ENCODE peak calls at places on chromosomes 13 and 19, in ten cellular contexts. One of them, this sample, is unnamed.

GRCh38 chr13:110560606-110561334 is 752 bp downstream of the RAB20 start:
- DNase-seq in right atrium auricular region: no peak
- DNase-seq in mammary epithelial cell: peak; percentile 25
- DNase-seq in CD4-positive, CD25-positive, alpha-beta regulatory T cell: no peak
- DNase-seq in CD8-positive, alpha-beta T cell: no peak
- DNase-seq in tibial artery: peak; percentile 76
- DNase-seq in CD8-positive, alpha-beta memory T cell: peak; percentile 31
- DNase-seq in cardiac muscle cell: peak; percentile 36
- DNase-seq in lung: peak; percentile 47
- DNase-seq in H9: peak; percentile 57
- DNase-seq in this sample: no peak

GRCh38 chr13:50711449-50711848 is 132.0 kb downstream of the DLEU7 start:
- DNase-seq in right atrium auricular region: no peak
- DNase-seq in mammary epithelial cell: no peak
- DNase-seq in CD4-positive, CD25-positive, alpha-beta regulatory T cell: no peak
- DNase-seq in CD8-positive, alpha-beta T cell: no peak
- DNase-seq in tibial artery: no peak
- DNase-seq in CD8-positive, alpha-beta memory T cell: no peak
- DNase-seq in cardiac muscle cell: no peak
- DNase-seq in lung: no peak
- DNase-seq in H9: no peak
- DNase-seq in this sample: no peak

GRCh38 chr19:17079710-17080440 is 4.3 kb downstream of the MYO9B start:
- DNase-seq in right atrium auricular region: peak; percentile 94
- DNase-seq in mammary epithelial cell: peak; percentile 99
- DNase-seq in CD4-positive, CD25-positive, alpha-beta regulatory T cell: peak; percentile 71
- DNase-seq in CD8-positive, alpha-beta T cell: peak; percentile 42
- DNase-seq in tibial artery: peak; percentile 90
- DNase-seq in CD8-positive, alpha-beta memory T cell: no peak
- DNase-seq in cardiac muscle cell: peak; percentile 98
- DNase-seq in lung: peak; percentile 60
- DNase-seq in H9: no peak
- DNase-seq in this sample: peak; percentile 83

GRCh38 chr13:49436890-49437289 is 7.0 kb downstream of the CAB39L start:
- DNase-seq in right atrium auricular region: peak; percentile 67
- DNase-seq in mammary epithelial cell: peak; percentile 29
- DNase-seq in CD4-positive, CD25-positive, alpha-beta regulatory T cell: no peak
- DNase-seq in CD8-positive, alpha-beta T cell: no peak
- DNase-seq in tibial artery: peak; percentile 69
- DNase-seq in CD8-positive, alpha-beta memory T cell: no peak
- DNase-seq in cardiac muscle cell: peak; percentile 73
- DNase-seq in lung: no peak
- DNase-seq in H9: no peak
- DNase-seq in this sample: peak; percentile 43

GRCh38 chr13:77565635-77566034 is 30.1 kb downstream of the SCEL start:
- DNase-seq in right atrium auricular region: no peak
- DNase-seq in mammary epithelial cell: peak; percentile 16
- DNase-seq in CD4-positive, CD25-positive, alpha-beta regulatory T cell: no peak
- DNase-seq in CD8-positive, alpha-beta T cell: no peak
- DNase-seq in tibial artery: no peak
- DNase-seq in CD8-positive, alpha-beta memory T cell: no peak
- DNase-seq in cardiac muscle cell: peak; percentile 58
- DNase-seq in lung: no peak
- DNase-seq in H9: no peak
- DNase-seq in this sample: no peak

GRCh38 chr19:48795055-48795854 is 15.6 kb downstream of the BCAT2 start:
- DNase-seq in right atrium auricular region: peak; percentile 94
- DNase-seq in mammary epithelial cell: peak; percentile 88
- DNase-seq in CD4-positive, CD25-positive, alpha-beta regulatory T cell: peak; percentile 86
- DNase-seq in CD8-positive, alpha-beta T cell: peak; percentile 68
- DNase-seq in tibial artery: peak; percentile 97
- DNase-seq in CD8-positive, alpha-beta memory T cell: peak; percentile 84
- DNase-seq in cardiac muscle cell: peak; percentile 97
- DNase-seq in lung: peak; percentile 91
- DNase-seq in H9: peak; percentile 94
- DNase-seq in this sample: peak; percentile 90

GRCh38 chr13:84867246-84867645 is 932.0 kb downstream of the SLITRK6 start:
- DNase-seq in right atrium auricular region: no peak
- DNase-seq in mammary epithelial cell: peak; percentile 22
- DNase-seq in CD4-positive, CD25-positive, alpha-beta regulatory T cell: no peak
- DNase-seq in CD8-positive, alpha-beta T cell: no peak
- DNase-seq in tibial artery: no peak
- DNase-seq in CD8-positive, alpha-beta memory T cell: no peak
- DNase-seq in cardiac muscle cell: no peak
- DNase-seq in lung: no peak
- DNase-seq in H9: no peak
- DNase-seq in this sample: no peak

GRCh38 chr13:31431722-31432137 is 232.0 kb downstream of the B3GLCT start:
- DNase-seq in right atrium auricular region: peak; percentile 78
- DNase-seq in mammary epithelial cell: peak; percentile 21
- DNase-seq in CD4-positive, CD25-positive, alpha-beta regulatory T cell: peak; percentile 4
- DNase-seq in CD8-positive, alpha-beta T cell: peak; percentile 11
- DNase-seq in tibial artery: no peak
- DNase-seq in CD8-positive, alpha-beta memory T cell: no peak
- DNase-seq in cardiac muscle cell: peak; percentile 69
- DNase-seq in lung: no peak
- DNase-seq in H9: peak; percentile 54
- DNase-seq in this sample: peak; percentile 67

GRCh38 chr13:79317856-79318255 is 88.2 kb downstream of the RBM26 start:
- DNase-seq in right atrium auricular region: no peak
- DNase-seq in mammary epithelial cell: no peak
- DNase-seq in CD4-positive, CD25-positive, alpha-beta regulatory T cell: no peak
- DNase-seq in CD8-positive, alpha-beta T cell: no peak
- DNase-seq in tibial artery: no peak
- DNase-seq in CD8-positive, alpha-beta memory T cell: no peak
- DNase-seq in cardiac muscle cell: no peak
- DNase-seq in lung: no peak
- DNase-seq in H9: no peak
- DNase-seq in this sample: no peak

GRCh38 chr13:27353653-27354052 is 70.8 kb upstream of the GTF3A start:
- DNase-seq in right atrium auricular region: no peak
- DNase-seq in mammary epithelial cell: no peak
- DNase-seq in CD4-positive, CD25-positive, alpha-beta regulatory T cell: no peak
- DNase-seq in CD8-positive, alpha-beta T cell: no peak
- DNase-seq in tibial artery: no peak
- DNase-seq in CD8-positive, alpha-beta memory T cell: no peak
- DNase-seq in cardiac muscle cell: no peak
- DNase-seq in lung: no peak
- DNase-seq in H9: no peak
- DNase-seq in this sample: no peak
- H3K27ac ChIP-seq in right atrium auricular region: no peak overlapping the region
- H3K27ac ChIP-seq in mammary epithelial cell: no peak overlapping the region
- H3K27ac ChIP-seq in CD4-positive, CD25-positive, alpha-beta regulatory T cell: peak overlapping the region; percentile 47
- H3K27ac ChIP-seq in CD8-positive, alpha-beta T cell: no peak overlapping the region
- H3K27ac ChIP-seq in tibial artery: no peak overlapping the region
- H3K27ac ChIP-seq in CD8-positive, alpha-beta memory T cell: no peak overlapping the region
- H3K27ac ChIP-seq in cardiac muscle cell: no peak overlapping the region
- H3K27ac ChIP-seq in lung: peak overlapping the region; percentile 75
- H3K27ac ChIP-seq in H9: no peak overlapping the region
- H3K27ac ChIP-seq in this sample: no peak overlapping the region

DNA sequence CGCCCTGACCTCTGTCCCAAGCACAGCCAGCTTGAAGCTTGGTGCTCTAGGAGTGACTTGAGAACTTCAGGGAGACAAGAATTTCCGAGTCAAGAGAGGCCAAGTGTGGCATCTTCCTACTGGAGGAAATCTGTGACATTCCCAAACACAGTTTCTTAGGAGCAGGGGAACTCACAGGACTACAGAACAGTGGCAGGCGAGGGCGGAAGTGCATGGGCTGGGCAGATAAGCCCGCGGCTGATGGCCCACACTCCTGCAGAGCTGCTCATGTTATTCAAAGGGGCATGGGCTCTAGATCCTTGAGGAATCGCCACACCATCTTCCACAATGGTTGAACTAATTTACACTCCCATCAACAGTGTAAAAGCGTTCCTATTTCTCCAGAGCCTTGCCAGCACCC is 168.8 kb downstream of the KATNAL1 start:
- DNase-seq in right atrium auricular region: no peak
- DNase-seq in mammary epithelial cell: no peak
- DNase-seq in CD4-positive, CD25-positive, alpha-beta regulatory T cell: no peak
- DNase-seq in CD8-positive, alpha-beta T cell: no peak
- DNase-seq in tibial artery: no peak
- DNase-seq in CD8-positive, alpha-beta memory T cell: no peak
- DNase-seq in cardiac muscle cell: no peak
- DNase-seq in lung: no peak
- DNase-seq in H9: no peak
- DNase-seq in this sample: no peak
- H3K27ac ChIP-seq in right atrium auricular region: no peak overlapping the region
- H3K27ac ChIP-seq in mammary epithelial cell: no peak overlapping the region
- H3K27ac ChIP-seq in CD4-positive, CD25-positive, alpha-beta regulatory T cell: no peak overlapping the region
- H3K27ac ChIP-seq in CD8-positive, alpha-beta T cell: no peak overlapping the region
- H3K27ac ChIP-seq in tibial artery: no peak overlapping the region
- H3K27ac ChIP-seq in CD8-positive, alpha-beta memory T cell: no peak overlapping the region
- H3K27ac ChIP-seq in cardiac muscle cell: no peak overlapping the region
- H3K27ac ChIP-seq in lung: no peak overlapping the region
- H3K27ac ChIP-seq in H9: no peak overlapping the region
- H3K27ac ChIP-seq in this sample: no peak overlapping the region

DNA sequence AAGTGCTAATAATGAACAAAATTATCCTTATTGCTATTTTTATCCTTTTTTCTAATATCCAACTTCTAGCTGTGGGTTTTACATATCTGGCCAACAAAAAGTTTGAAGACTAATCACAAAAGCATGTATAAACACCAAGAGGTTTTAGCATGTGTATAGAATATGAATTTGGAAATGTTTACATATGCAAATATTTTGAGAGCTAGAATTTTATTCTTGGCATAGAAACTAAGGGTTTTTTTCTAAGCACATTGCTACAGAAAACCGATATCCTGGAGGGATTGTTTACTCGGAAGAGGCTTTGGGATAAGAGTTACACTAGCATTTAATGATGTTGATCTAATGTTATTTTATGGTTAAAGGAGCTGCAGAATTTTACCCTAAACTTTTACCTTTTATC is 392.1 kb downstream of the EFNB2 start:
- DNase-seq in right atrium auricular region: no peak
- DNase-seq in mammary epithelial cell: no peak
- DNase-seq in CD4-positive, CD25-positive, alpha-beta regulatory T cell: no peak
- DNase-seq in CD8-positive, alpha-beta T cell: no peak
- DNase-seq in tibial artery: no peak
- DNase-seq in CD8-positive, alpha-beta memory T cell: no peak
- DNase-seq in cardiac muscle cell: no peak
- DNase-seq in lung: no peak
- DNase-seq in H9: no peak
- DNase-seq in this sample: no peak
- H3K27ac ChIP-seq in right atrium auricular region: no peak overlapping the region
- H3K27ac ChIP-seq in mammary epithelial cell: no peak overlapping the region
- H3K27ac ChIP-seq in CD4-positive, CD25-positive, alpha-beta regulatory T cell: no peak overlapping the region
- H3K27ac ChIP-seq in CD8-positive, alpha-beta T cell: no peak overlapping the region
- H3K27ac ChIP-seq in tibial artery: no peak overlapping the region
- H3K27ac ChIP-seq in CD8-positive, alpha-beta memory T cell: no peak overlapping the region
- H3K27ac ChIP-seq in cardiac muscle cell: no peak overlapping the region
- H3K27ac ChIP-seq in lung: no peak overlapping the region
- H3K27ac ChIP-seq in H9: no peak overlapping the region
- H3K27ac ChIP-seq in this sample: no peak overlapping the region

DNA sequence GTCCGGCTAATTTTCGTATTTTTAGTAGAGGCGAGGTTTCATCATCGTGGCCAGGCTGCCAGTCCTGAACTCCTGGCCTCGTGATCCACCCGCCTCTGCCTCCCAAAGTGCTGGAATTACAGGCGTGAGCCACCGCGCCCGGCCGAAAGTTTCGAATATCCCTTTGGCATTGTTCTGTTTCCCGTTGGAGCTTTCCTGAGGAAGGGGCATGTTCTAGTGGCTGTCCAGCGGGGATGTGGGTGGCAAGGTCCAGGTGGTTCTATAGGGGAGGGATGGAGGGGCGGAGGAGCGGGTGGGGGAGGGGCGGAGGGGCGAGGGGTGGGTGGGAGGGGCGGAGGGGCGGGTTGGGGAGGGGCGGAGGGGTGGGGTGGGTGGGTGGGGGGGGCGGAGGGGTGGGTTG is 2.1 kb upstream of the BSG start:
- DNase-seq in right atrium auricular region: no peak
- DNase-seq in mammary epithelial cell: no peak
- DNase-seq in CD4-positive, CD25-positive, alpha-beta regulatory T cell: no peak
- DNase-seq in CD8-positive, alpha-beta T cell: no peak
- DNase-seq in tibial artery: no peak
- DNase-seq in CD8-positive, alpha-beta memory T cell: no peak
- DNase-seq in cardiac muscle cell: no peak
- DNase-seq in lung: no peak
- DNase-seq in H9: peak; percentile 29
- DNase-seq in this sample: no peak
- H3K27ac ChIP-seq in right atrium auricular region: no peak overlapping the region
- H3K27ac ChIP-seq in mammary epithelial cell: no peak overlapping the region
- H3K27ac ChIP-seq in CD4-positive, CD25-positive, alpha-beta regulatory T cell: no peak overlapping the region
- H3K27ac ChIP-seq in CD8-positive, alpha-beta T cell: no peak overlapping the region
- H3K27ac ChIP-seq in tibial artery: no peak overlapping the region
- H3K27ac ChIP-seq in CD8-positive, alpha-beta memory T cell: no peak overlapping the region
- H3K27ac ChIP-seq in cardiac muscle cell: no peak overlapping the region
- H3K27ac ChIP-seq in lung: peak overlapping the region; percentile 47
- H3K27ac ChIP-seq in H9: no peak overlapping the region
- H3K27ac ChIP-seq in this sample: no peak overlapping the region

DNA sequence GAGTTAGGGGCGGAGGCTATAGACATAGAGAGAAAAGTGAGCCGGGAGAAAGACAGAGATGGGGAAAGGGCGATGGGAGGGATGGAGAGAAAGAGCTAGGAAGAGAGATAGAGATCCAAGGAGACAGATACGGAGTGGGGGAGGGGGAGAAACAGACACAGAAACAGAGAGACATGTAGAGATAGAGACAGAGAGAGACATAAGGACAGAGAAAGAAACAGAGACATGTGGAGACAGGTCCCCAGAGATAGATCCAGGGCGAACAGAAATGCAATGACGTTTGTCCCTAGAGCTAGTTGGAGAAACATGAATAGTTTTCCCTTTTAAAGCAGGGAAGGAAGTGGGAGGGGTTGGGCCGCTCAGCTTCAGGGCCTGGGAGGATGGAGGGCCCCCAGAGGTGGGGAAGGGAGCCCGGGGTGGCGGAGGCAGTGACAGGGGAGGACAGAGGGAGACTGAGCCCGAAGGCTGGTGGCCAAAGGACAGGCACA is 4.6 kb downstream of the PPP1R14A start:
- DNase-seq in right atrium auricular region: no peak
- DNase-seq in mammary epithelial cell: peak; percentile 68
- DNase-seq in CD4-positive, CD25-positive, alpha-beta regulatory T cell: no peak
- DNase-seq in CD8-positive, alpha-beta T cell: no peak
- DNase-seq in tibial artery: peak; percentile 94
- DNase-seq in CD8-positive, alpha-beta memory T cell: no peak
- DNase-seq in cardiac muscle cell: peak; percentile 53
- DNase-seq in lung: no peak
- DNase-seq in H9: no peak
- DNase-seq in this sample: peak; percentile 57
- H3K27ac ChIP-seq in right atrium auricular region: peak overlapping the region; percentile 88
- H3K27ac ChIP-seq in mammary epithelial cell: peak overlapping the region; percentile 14
- H3K27ac ChIP-seq in CD4-positive, CD25-positive, alpha-beta regulatory T cell: no peak overlapping the region
- H3K27ac ChIP-seq in CD8-positive, alpha-beta T cell: no peak overlapping the region
- H3K27ac ChIP-seq in tibial artery: peak overlapping the region; percentile 95
- H3K27ac ChIP-seq in CD8-positive, alpha-beta memory T cell: no peak overlapping the region
- H3K27ac ChIP-seq in cardiac muscle cell: peak overlapping the region; percentile 73
- H3K27ac ChIP-seq in lung: peak overlapping the region; percentile 55
- H3K27ac ChIP-seq in H9: no peak overlapping the region
- H3K27ac ChIP-seq in this sample: peak overlapping the region; percentile 92